ENCODE peak calls at places on chromosomes 4 and X, in eight cellular contexts. One of them, this sample, is unnamed.
A peak's percentile ranks its signal among the peaks of the same experiment; 100 is the strongest.

GRCh38 chr4:33924239-33924638 is 2320.1 kb downstream of the ARAP2 start:
- DNase-seq in IMR-90: peak; percentile 37
- DNase-seq in NCI-H2081: no peak
- DNase-seq in DMS153: no peak
- DNase-seq in stimulated activated CD8-positive, alpha-beta memory T cell treated with anti-CD3 and anti-CD28 coated beads, Interleukin-2, amount 100 ng/mL, for 1 hour: no peak
- DNase-seq in cardiac fibroblast: peak; percentile 47
- DNase-seq in right lobe of liver: no peak
- DNase-seq in COR-L47: no peak
- DNase-seq in this sample: no peak

GRCh38 chr4:143421609-143422008 is 84.9 kb downstream of the GAB1 start:
- DNase-seq in stimulated activated CD8-positive, alpha-beta memory T cell treated with anti-CD3 and anti-CD28 coated beads, Interleukin-2, amount 100 ng/mL, for 1 hour: no peak
- DNase-seq in COR-L47: no peak
- DNase-seq in DMS153: no peak
- DNase-seq in NCI-H2081: no peak
- DNase-seq in right lobe of liver: no peak
- DNase-seq in IMR-90: no peak
- DNase-seq in cardiac fibroblast: no peak
- DNase-seq in this sample: no peak

GRCh38 chr4:40845136-40845910 is 95.6 kb downstream of the NSUN7 start:
- DNase-seq in COR-L47: no peak
- DNase-seq in right lobe of liver: no peak
- DNase-seq in IMR-90: no peak
- DNase-seq in NCI-H2081: no peak
- DNase-seq in stimulated activated CD8-positive, alpha-beta memory T cell treated with anti-CD3 and anti-CD28 coated beads, Interleukin-2, amount 100 ng/mL, for 1 hour: no peak
- DNase-seq in cardiac fibroblast: no peak
- DNase-seq in DMS153: no peak
- DNase-seq in this sample: peak; percentile 71

GRCh38 chr4:160224049-160224448 is 1121.2 kb downstream of the RAPGEF2 start:
- DNase-seq in IMR-90: no peak
- DNase-seq in cardiac fibroblast: no peak
- DNase-seq in DMS153: no peak
- DNase-seq in right lobe of liver: no peak
- DNase-seq in NCI-H2081: no peak
- DNase-seq in stimulated activated CD8-positive, alpha-beta memory T cell treated with anti-CD3 and anti-CD28 coated beads, Interleukin-2, amount 100 ng/mL, for 1 hour: no peak
- DNase-seq in COR-L47: no peak
- DNase-seq in this sample: no peak

GRCh38 chrX:42585842-42586621 is 191.9 kb downstream of the PPP1R2C start:
- DNase-seq in IMR-90: no peak
- DNase-seq in cardiac fibroblast: no peak
- DNase-seq in DMS153: no peak
- DNase-seq in right lobe of liver: no peak
- DNase-seq in NCI-H2081: no peak
- DNase-seq in COR-L47: no peak
- DNase-seq in stimulated activated CD8-positive, alpha-beta memory T cell treated with anti-CD3 and anti-CD28 coated beads, Interleukin-2, amount 100 ng/mL, for 1 hour: no peak
- DNase-seq in this sample: no peak

GRCh38 chr4:13777341-13777740 is 149.8 kb upstream of the BOD1L1 start:
- DNase-seq in cardiac fibroblast: no peak
- DNase-seq in COR-L47: no peak
- DNase-seq in DMS153: no peak
- DNase-seq in NCI-H2081: no peak
- DNase-seq in IMR-90: no peak
- DNase-seq in stimulated activated CD8-positive, alpha-beta memory T cell treated with anti-CD3 and anti-CD28 coated beads, Interleukin-2, amount 100 ng/mL, for 1 hour: no peak
- DNase-seq in right lobe of liver: no peak
- DNase-seq in this sample: no peak

GRCh38 chrX:149699761-149700160 is 12.1 kb upstream of the MAGEA11 start:
- DNase-seq in stimulated activated CD8-positive, alpha-beta memory T cell treated with anti-CD3 and anti-CD28 coated beads, Interleukin-2, amount 100 ng/mL, for 1 hour: no peak
- DNase-seq in IMR-90: no peak
- DNase-seq in COR-L47: no peak
- DNase-seq in right lobe of liver: no peak
- DNase-seq in cardiac fibroblast: no peak
- DNase-seq in DMS153: no peak
- DNase-seq in NCI-H2081: no peak
- DNase-seq in this sample: no peak

GRCh38 chrX:103864886-103865534 is 33.0 kb upstream of the RAB9B start:
- DNase-seq in right lobe of liver: no peak
- DNase-seq in NCI-H2081: no peak
- DNase-seq in stimulated activated CD8-positive, alpha-beta memory T cell treated with anti-CD3 and anti-CD28 coated beads, Interleukin-2, amount 100 ng/mL, for 1 hour: no peak
- DNase-seq in DMS153: no peak
- DNase-seq in COR-L47: no peak
- DNase-seq in IMR-90: peak; percentile 8
- DNase-seq in cardiac fibroblast: peak; percentile 46
- DNase-seq in this sample: no peak

GRCh38 chrX:49877397-49878101 is 1.7 kb upstream of the USP27X start:
- DNase-seq in COR-L47: no peak
- DNase-seq in NCI-H2081: no peak
- DNase-seq in right lobe of liver: peak; percentile 35
- DNase-seq in IMR-90: no peak
- DNase-seq in cardiac fibroblast: no peak
- DNase-seq in DMS153: no peak
- DNase-seq in stimulated activated CD8-positive, alpha-beta memory T cell treated with anti-CD3 and anti-CD28 coated beads, Interleukin-2, amount 100 ng/mL, for 1 hour: no peak
- DNase-seq in this sample: no peak

GRCh38 chrX:81957900-81958545 is 756.1 kb downstream of the SH3BGRL start:
- DNase-seq in IMR-90: peak; percentile 1
- DNase-seq in stimulated activated CD8-positive, alpha-beta memory T cell treated with anti-CD3 and anti-CD28 coated beads, Interleukin-2, amount 100 ng/mL, for 1 hour: no peak
- DNase-seq in COR-L47: peak; percentile 42
- DNase-seq in DMS153: no peak
- DNase-seq in cardiac fibroblast: no peak
- DNase-seq in right lobe of liver: no peak
- DNase-seq in NCI-H2081: peak; percentile 50
- DNase-seq in this sample: peak; percentile 3

GRCh38 chr4:186807131-186807530 is 83.5 kb upstream of the FAT1 start:
- DNase-seq in right lobe of liver: no peak
- DNase-seq in stimulated activated CD8-positive, alpha-beta memory T cell treated with anti-CD3 and anti-CD28 coated beads, Interleukin-2, amount 100 ng/mL, for 1 hour: no peak
- DNase-seq in cardiac fibroblast: no peak
- DNase-seq in NCI-H2081: no peak
- DNase-seq in COR-L47: no peak
- DNase-seq in IMR-90: no peak
- DNase-seq in DMS153: no peak
- DNase-seq in this sample: no peak

GRCh38 chrX:115226929-115227328 is 7.0 kb downstream of the LRCH2 start:
- DNase-seq in cardiac fibroblast: peak; percentile 22
- DNase-seq in stimulated activated CD8-positive, alpha-beta memory T cell treated with anti-CD3 and anti-CD28 coated beads, Interleukin-2, amount 100 ng/mL, for 1 hour: no peak
- DNase-seq in COR-L47: peak; percentile 29
- DNase-seq in IMR-90: peak; percentile 28
- DNase-seq in DMS153: peak; percentile 1
- DNase-seq in right lobe of liver: no peak
- DNase-seq in NCI-H2081: peak; percentile 40
- DNase-seq in this sample: no peak

GRCh38 chr4:161376275-161376674 is 787.5 kb downstream of the FSTL5 start:
- DNase-seq in NCI-H2081: no peak
- DNase-seq in DMS153: no peak
- DNase-seq in IMR-90: no peak
- DNase-seq in stimulated activated CD8-positive, alpha-beta memory T cell treated with anti-CD3 and anti-CD28 coated beads, Interleukin-2, amount 100 ng/mL, for 1 hour: no peak
- DNase-seq in COR-L47: no peak
- DNase-seq in right lobe of liver: no peak
- DNase-seq in cardiac fibroblast: no peak
- DNase-seq in this sample: no peak

GRCh38 chr4:121785479-121785878 is 15.6 kb upstream of the EXOSC9 start:
- DNase-seq in DMS153: no peak
- DNase-seq in cardiac fibroblast: peak; percentile 87
- DNase-seq in NCI-H2081: no peak
- DNase-seq in COR-L47: no peak
- DNase-seq in right lobe of liver: no peak
- DNase-seq in stimulated activated CD8-positive, alpha-beta memory T cell treated with anti-CD3 and anti-CD28 coated beads, Interleukin-2, amount 100 ng/mL, for 1 hour: no peak
- DNase-seq in IMR-90: no peak
- DNase-seq in this sample: no peak

GRCh38 chr4:183738081-183738673 is 79.1 kb downstream of the TRAPPC11 start:
- DNase-seq in right lobe of liver: no peak
- DNase-seq in stimulated activated CD8-positive, alpha-beta memory T cell treated with anti-CD3 and anti-CD28 coated beads, Interleukin-2, amount 100 ng/mL, for 1 hour: no peak
- DNase-seq in DMS153: no peak
- DNase-seq in cardiac fibroblast: no peak
- DNase-seq in NCI-H2081: no peak
- DNase-seq in IMR-90: no peak
- DNase-seq in COR-L47: no peak
- DNase-seq in this sample: no peak